ENCODE peak calls at places on chromosomes 3 and 15, in five cellular contexts. C is IMR-90, Q is stomach, Z is lung, T is K562. R is an unnamed sample.

GRCh38 chr3:133805702-133806475 is at the start of gene SRPRB:
- DNase-seq in C (peak), Z (peak), Q (peak), T (peak), R (peak)

GRCh38 chr15:48643236-48643635 is 2.3 kb downstream of the FBN1 start:
- DNase-seq in T (no peak), Q (no peak), C (no peak), Z (no peak), R (no peak)

GRCh38 chr3:170226426-170226960 is 4.3 kb downstream of the PRKCI start:
- DNase-seq in Z (no peak), T (no peak), Q (no peak), C (peak), R (no peak)

GRCh38 chr3:13894096-13894811 is 14.4 kb upstream of the WNT7A start:
- DNase-seq in T (no peak), Z (no peak), Q (no peak), C (no peak), R (no peak)

GRCh38 chr3:27311400-27311799 is 57.8 kb downstream of the NEK10 start:
- DNase-seq in Z (no peak), T (no peak), C (peak), Q (no peak), R (no peak)

GRCh38 chr15:23395832-23396231 is 41.3 kb downstream of the GOLGA8S start:
- DNase-seq in Q (no peak), C (no peak), T (no peak), Z (no peak), R (no peak)

GRCh38 chr15:78391781-78392180 is 46.2 kb upstream of the IREB2 start:
- DNase-seq in C (no peak), Z (no peak), T (no peak), Q (no peak), R (no peak)

GRCh38 chr3:39716849-39717248 is 92.6 kb upstream of the MYRIP start:
- DNase-seq in T (no peak), Z (no peak), C (no peak), Q (no peak), R (no peak)

GRCh38 chr3:159273608-159274007 is 471.8 kb downstream of the MFSD1 start:
- DNase-seq in C (peak), Q (no peak), T (peak), Z (peak), R (no peak)

GRCh38 chr3:18061737-18062136 is 319.3 kb upstream of the TBC1D5 start:
- DNase-seq in Q (no peak), Z (no peak), T (no peak), C (no peak), R (no peak)

GRCh38 chr15:99115300-99116215 is 10.7 kb downstream of the SYNM start:
- DNase-seq in T (no peak), Z (no peak), Q (no peak), C (no peak), R (no peak)

GRCh38 chr3:64316971-64317370 is 91.7 kb upstream of the PRICKLE2 start:
- DNase-seq in C (peak), Q (no peak), T (no peak), Z (no peak), R (no peak)

GRCh38 chr3:40381904-40382616 is 4.9 kb upstream of the ENTPD3 start:
- DNase-seq in Z (no peak), C (no peak), Q (no peak), T (no peak), R (no peak)

GRCh38 chr3:126447456-126448106 is 28.1 kb downstream of the ZXDC start:
- DNase-seq in C (peak), T (no peak), Z (no peak), Q (peak), R (no peak)

GRCh38 chr15:26453914-26454313 is 319.0 kb downstream of the GABRB3 start:
- DNase-seq in Z (no peak), C (no peak), T (no peak), Q (no peak), R (no peak)

DNA sequence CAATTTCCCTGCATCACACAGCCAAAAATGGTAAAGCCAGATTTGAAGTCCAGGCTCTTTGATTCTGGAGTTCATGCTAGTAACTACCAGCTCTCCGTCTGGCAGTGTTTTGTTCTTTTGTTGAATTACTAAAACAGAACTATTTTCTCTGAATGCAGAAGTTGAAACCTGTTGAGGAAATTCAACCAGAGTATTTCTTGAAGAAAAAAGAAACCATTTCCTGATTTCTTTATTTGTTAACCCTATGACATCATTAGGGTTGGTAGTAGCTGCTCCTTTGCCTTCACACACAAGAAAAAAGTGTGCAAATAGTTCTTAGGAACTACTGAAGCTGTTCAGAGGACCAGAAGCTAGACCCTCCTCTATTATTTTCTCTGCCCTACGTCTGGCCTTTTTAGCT is 34.4 kb downstream of the CRTC3 start:
- DNase-seq in Q (no peak), C (no peak), Z (no peak), T (no peak), R (no peak)
- H3K27ac ChIP-seq in Q (peak), C (no peak), Z (peak), T (no peak), R (peak)

GRCh38 chr3:50567386-50568182 is at the start of gene C3orf18:
- DNase-seq in C (peak), Q (peak), T (peak), Z (peak), R (peak)
- H3K4me3 ChIP-seq in C (peak), Q (peak), T (peak), Z (peak), R (peak)

GRCh38 chr3:138329127-138329983 is at the start of gene NME9:
- DNase-seq in Q (peak), Z (peak), T (peak), C (peak), R (peak)

GRCh38 chr3:138328341-138328740 is 1.3 kb downstream of the NME9 start:
- DNase-seq in Q (no peak), C (peak), T (peak), Z (no peak), R (no peak)

GRCh38 chr3:138332472-138333073 is 2.9 kb upstream of the NME9 start:
- DNase-seq in C (peak), T (peak), Z (no peak), Q (no peak), R (no peak)

GRCh38 chr3:138329984-138330293 is 288 bp upstream of the NME9 start:
- DNase-seq in C (no peak), Q (no peak), Z (no peak), T (no peak), R (no peak)

GRCh38 chr3:138331143-138331894 is 1.7 kb upstream of the NME9 start:
- DNase-seq in Z (no peak), C (peak), Q (no peak), T (no peak), R (no peak)
- TF ChIP-seq CTCF in Z (no peak), C (peak), Q (no peak), T (no peak), R (no peak)

GRCh38 chr3:15273214-15273613 is 59.2 kb downstream of the SH3BP5 start:
- DNase-seq in T (no peak), C (no peak), Z (no peak), Q (no peak), R (no peak)

GRCh38 chr3:15269091-15269989 is 63.0 kb downstream of the SH3BP5 start:
- DNase-seq in C (peak), T (peak), Z (peak), Q (peak), R (peak)

GRCh38 chr3:15271030-15271429 is 61.4 kb downstream of the SH3BP5 start:
- DNase-seq in Q (no peak), Z (no peak), C (no peak), T (no peak), R (no peak)

GRCh38 chr3:15271785-15272381 is 60.5 kb downstream of the SH3BP5 start:
- DNase-seq in Q (peak), Z (peak), C (no peak), T (no peak), R (no peak)

GRCh38 chr3:15272431-15273196 is 59.8 kb downstream of the SH3BP5 start:
- DNase-seq in Q (no peak), C (no peak), Z (no peak), T (no peak), R (no peak)
- H3K27ac ChIP-seq in Q (peak), C (no peak), Z (peak), T (no peak), R (peak)

GRCh38 chr3:75262661-75263060 is 401.5 kb upstream of the FRG2C start:
- DNase-seq in T (no peak), Q (no peak), Z (no peak), C (no peak), R (no peak)

GRCh38 chr3:75265897-75266296 is 398.2 kb upstream of the FRG2C start:
- DNase-seq in Z (no peak), C (no peak), T (no peak), Q (no peak), R (no peak)
- H3K4me3 ChIP-seq in Z (no peak), C (no peak), T (no peak), Q (no peak), R (no peak)

DNA sequence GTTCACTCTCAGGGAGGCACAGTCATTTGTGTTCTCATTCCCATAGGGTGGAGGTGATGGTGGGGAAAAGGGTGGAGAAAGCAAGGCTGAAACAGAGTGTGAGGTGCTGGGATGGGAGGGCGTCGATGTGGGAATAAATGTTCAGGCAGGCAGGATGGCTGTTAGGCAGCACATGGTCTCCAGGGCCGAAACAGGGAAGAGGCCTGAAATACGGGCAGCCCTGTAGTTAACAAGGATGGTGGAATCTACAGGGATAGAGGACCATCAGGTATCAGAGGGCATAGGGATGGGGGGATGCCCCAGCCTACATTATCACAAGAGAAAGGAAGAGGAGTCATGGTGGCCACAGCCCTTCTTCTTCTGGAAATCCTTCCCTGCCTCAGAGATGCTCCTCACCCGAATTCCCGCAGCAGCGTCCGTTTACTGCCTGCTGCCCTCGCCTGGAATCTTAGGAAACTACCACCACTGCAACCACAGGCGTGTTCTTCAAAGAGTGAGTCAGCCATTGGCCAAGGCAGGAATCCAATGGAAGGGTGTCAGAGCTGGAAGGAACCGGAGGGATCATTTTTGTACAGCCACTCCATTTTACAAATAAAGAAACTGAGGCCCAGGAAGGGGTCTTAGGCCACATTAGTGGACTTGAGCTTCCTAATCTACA is 49.7 kb upstream of the POMGNT2 start:
- DNase-seq in C (peak), Z (peak), T (peak), Q (peak), R (peak)
- TF ChIP-seq CTCF in C (peak), Z (peak), T (peak), Q (peak), R (peak)

DNA sequence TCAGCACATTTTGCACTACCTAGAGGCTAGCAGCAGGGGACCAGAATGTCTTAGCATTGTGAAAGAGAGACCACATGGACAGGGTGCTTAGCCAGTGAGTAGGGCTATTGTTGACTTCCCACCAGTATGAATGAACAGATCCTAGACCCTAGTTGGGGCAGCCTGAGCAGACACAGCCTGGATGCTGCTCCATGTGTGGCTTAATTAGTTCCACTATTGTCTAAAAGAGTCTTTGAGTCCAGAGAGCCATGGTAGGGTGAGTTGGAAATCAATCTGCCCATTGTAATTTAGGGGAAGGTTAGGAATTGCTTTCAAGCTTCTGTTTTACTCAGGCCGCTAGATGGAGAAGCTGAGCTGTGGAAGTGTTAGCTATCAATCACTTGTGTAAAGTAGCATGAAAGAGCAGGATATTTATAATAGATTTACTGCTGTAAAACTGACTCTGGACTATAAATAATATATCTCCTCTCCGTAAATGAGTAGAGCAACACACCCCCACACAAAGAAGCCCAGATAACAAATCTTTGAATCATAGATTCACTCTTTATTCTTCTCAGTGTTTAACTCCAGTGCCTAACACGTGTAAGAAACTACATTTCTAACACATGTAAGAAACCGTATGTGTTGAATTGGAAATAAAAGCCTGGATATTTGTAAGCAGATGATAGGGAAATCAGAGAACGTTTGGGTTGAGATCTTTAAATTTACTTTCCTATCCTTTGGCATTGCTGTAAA is 4.1 kb upstream of the GCSAM start:
- DNase-seq in T (peak), Q (no peak), Z (no peak), C (peak), R (no peak)
- H3K27ac ChIP-seq in T (no peak), Q (no peak), Z (no peak), C (no peak), R (no peak)

GRCh38 chr3:148218222-148218621 is 479.5 kb upstream of the AGTR1 start:
- DNase-seq in Z (no peak), T (no peak), C (no peak), Q (no peak), R (peak)
- H3K4me3 ChIP-seq in Z (no peak), T (no peak), C (no peak), Q (no peak), R (no peak)

GRCh38 chr3:71994203-71994602 is 209.3 kb upstream of the PROK2 start:
- DNase-seq in T (no peak), Z (no peak), Q (no peak), C (no peak), R (no peak)
- TF ChIP-seq CTCF in T (no peak), Z (no peak), Q (no peak), C (no peak), R (no peak)

R was measured in tibial artery.